ENCODE peak calls at places on chromosome X, in four cellular contexts. T is endodermal cell, L is ovary, C is cardiac muscle cell. E is an unnamed sample. For H3K27me3 and H3K36me3, the result is how much of the 10 kb centered on the place peaks cover.

GRCh38 chrX:101357166-101357795 is 8.7 kb upstream of the TIMM8A start:
- DNase-seq in T (peak), L (no peak), C (peak), E (no peak)

GRCh38 chrX:125289209-125289608 is 30.5 kb upstream of the TEX13C start:
- DNase-seq in T (no peak), L (no peak), C (no peak), E (peak)

GRCh38 chrX:46904626-46905025 is 7.6 kb upstream of the JADE3 start:
- DNase-seq in T (no peak), L (no peak), C (no peak), E (no peak)

GRCh38 chrX:21373001-21373400 is 1.2 kb upstream of the CNKSR2 start:
- DNase-seq in T (no peak), L (no peak), C (no peak), E (no peak)

GRCh38 chrX:136106920-136107534 is 40.3 kb upstream of the FHL1 start:
- DNase-seq in T (no peak), L (no peak), C (no peak), E (no peak)

GRCh38 chrX:79081895-79082512 is 62.5 kb upstream of the GPR174 start:
- DNase-seq in T (no peak), L (no peak), C (peak), E (no peak)

GRCh38 chrX:134525086-134525792 is 65.3 kb downstream of the HPRT1 start:
- DNase-seq in T (no peak), L (no peak), C (peak), E (no peak)

GRCh38 chrX:154396948-154397887 is 959 bp upstream of the RPL10 start:
- DNase-seq in T (peak), L (peak), C (peak), E (peak)

GRCh38 chrX:8981742-8982141 is 52.2 kb downstream of the FAM9B start:
- DNase-seq in T (no peak), L (no peak), C (no peak), E (no peak)

DNA sequence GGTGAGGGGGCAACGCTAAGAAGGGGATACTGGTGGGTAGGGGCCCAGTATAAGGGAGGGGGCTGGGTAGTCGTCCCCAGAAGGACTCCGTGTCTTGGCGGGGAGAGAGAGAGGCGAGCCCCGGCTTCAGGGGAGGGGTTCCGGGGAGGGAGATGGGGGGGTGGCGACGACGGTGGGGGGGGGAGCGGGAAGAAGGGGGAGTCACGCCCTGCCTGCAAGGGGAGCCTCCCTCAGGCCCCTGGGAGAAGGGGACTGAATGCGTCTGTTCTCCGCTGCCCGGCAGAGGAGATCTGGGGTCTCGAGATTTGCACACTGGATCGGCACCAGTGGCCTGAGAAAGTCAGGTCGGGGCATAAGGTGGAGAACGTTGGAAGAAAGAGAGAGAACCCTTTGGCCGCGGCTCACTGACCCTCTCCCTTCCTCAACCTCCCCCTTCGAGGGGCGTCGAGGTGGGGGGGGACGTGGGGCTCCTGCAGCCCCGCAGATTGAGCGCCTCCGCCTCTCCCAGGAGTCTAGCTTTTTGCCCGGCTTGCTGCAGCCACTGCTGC is 609 bp upstream of the BCORL1 start:
- DNase-seq in T (no peak), L (no peak), C (no peak), E (no peak)
- H3K27me3 ChIP-seq in T (under half), L (under half), C (under half), E (under half)

GRCh38 chrX:45851434-45851991 is 650.8 kb upstream of the DIPK2B start:
- DNase-seq in T (peak), L (peak), C (no peak), E (peak)

GRCh38 chrX:45850197-45850774 is 649.6 kb upstream of the DIPK2B start:
- DNase-seq in T (peak), L (peak), C (no peak), E (peak)

GRCh38 chrX:45850775-45851433 is 650.2 kb upstream of the DIPK2B start:
- DNase-seq in T (peak), L (peak), C (peak), E (peak)

GRCh38 chrX:45847966-45848365 is 647.3 kb upstream of the DIPK2B start:
- DNase-seq in T (no peak), L (no peak), C (no peak), E (no peak)

GRCh38 chrX:45849261-45849660 is 648.6 kb upstream of the DIPK2B start:
- DNase-seq in T (no peak), L (no peak), C (peak), E (peak)
- H3K4me3 ChIP-seq in T (peak), L (no peak), C (no peak), E (peak)

DNA sequence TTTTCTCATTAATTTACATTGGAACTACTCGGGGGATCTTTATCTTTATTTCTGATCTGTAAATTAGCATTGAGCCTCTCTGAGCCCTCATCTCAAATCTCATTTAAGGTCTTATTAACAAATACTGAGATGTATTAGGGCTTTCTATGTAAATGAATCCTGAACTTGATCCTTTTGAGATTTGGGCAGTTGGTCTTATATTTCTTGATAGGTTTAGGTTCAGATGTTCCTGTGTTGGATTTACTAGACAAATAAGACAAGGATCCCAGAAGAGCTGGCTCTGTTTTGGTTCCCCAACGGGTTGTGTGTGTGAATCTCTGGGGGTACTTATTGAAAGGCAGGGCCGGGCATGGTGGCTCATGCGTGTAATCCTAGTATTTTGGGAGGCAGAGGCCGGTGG is 36.1 kb downstream of the LONRF3 start:
- DNase-seq in T (no peak), L (no peak), C (no peak), E (no peak)
- H3K36me3 ChIP-seq in T (under half), L (under half), C (under half), E (under half)

DNA sequence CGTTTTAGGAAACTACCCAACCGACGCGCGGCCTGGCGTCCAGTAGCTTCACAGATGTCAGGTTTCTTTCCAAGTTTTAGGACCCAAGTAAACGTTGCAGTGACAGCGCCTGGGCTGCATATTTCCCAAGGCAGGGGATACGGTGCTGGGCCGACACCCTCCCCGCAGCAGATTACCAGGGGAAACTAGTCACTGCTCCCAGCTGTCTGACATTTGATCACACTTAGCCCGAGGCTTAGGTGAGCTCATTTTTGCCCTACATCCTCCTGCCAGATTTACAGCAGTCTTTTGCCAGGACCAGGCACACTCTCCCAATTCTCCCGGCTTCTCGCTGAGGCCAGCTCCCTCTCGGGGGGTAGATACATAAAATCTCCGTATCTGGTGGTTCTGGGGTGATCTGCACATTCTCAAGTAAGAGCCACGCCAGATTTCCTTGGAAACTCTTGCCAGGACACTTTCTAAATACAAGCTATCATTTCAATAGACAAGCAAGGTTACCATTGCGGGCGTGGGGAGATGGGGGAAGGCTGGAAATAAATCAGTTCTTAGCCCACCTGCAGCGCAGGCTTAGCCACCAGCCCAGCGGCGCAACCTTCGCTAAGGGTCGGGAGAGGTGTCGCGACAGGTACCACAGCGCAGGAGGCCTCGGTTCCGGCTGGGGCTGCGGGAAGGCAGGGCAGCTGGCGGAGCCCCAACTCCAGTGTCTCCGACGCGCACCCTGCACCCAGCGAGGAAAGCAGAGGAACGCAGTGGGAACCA is 2.5 kb upstream of the SOX3 start:
- DNase-seq in T (peak), L (no peak), C (no peak), E (peak)
- H3K27me3 ChIP-seq in T (half or more), L (under half), C (half or more), E (under half)

GRCh38 chrX:3286196-3286920 is 60.1 kb downstream of the MXRA5 start:
- DNase-seq in T (no peak), L (no peak), C (peak), E (peak)
- H3K4me3 ChIP-seq in T (no peak), L (no peak), C (no peak), E (peak)

DNA sequence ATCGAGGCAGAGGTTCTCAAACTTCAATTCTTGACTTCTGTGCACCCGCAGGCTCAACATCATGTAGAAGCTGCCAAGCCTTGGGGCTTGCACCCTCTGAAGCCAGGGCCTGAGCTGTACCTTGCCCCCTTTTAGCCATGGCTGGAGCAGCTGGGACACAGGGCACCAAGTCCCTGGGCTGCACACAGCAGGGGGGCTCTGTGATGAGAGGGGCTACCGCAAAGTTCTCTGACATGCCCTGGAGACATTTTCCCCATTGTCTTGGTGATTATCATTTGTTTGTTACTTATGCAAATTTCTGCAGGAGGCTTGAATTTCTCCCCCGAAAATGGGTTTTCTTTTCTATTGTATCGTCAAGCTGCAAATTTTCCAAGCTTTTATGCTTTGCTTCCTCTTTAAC is 4.9 kb upstream of the MAGEB17 start:
- DNase-seq in T (peak), L (no peak), C (no peak), E (no peak)
- H3K36me3 ChIP-seq in T (half or more), L (under half), C (under half), E (under half)

GRCh38 chrX:115192244-115192700 is 3.1 kb downstream of the RBMXL3 start:
- DNase-seq in T (no peak), L (no peak), C (no peak), E (no peak)

GRCh38 chrX:115189110-115189509 is at the start of gene RBMXL3:
- DNase-seq in T (no peak), L (no peak), C (no peak), E (no peak)

GRCh38 chrX:115189646-115190635 is 731 bp downstream of the RBMXL3 start:
- DNase-seq in T (no peak), L (peak), C (no peak), E (no peak)

GRCh38 chrX:115191490-115192243 is 2.5 kb downstream of the RBMXL3 start:
- DNase-seq in T (no peak), L (no peak), C (no peak), E (no peak)

GRCh38 chrX:115190636-115191489 is 1.7 kb downstream of the RBMXL3 start:
- DNase-seq in T (no peak), L (no peak), C (no peak), E (no peak)
- H3K27me3 ChIP-seq in T (under half), L (under half), C (under half), E (under half)

GRCh38 chrX:104618106-104618895 is 52.3 kb downstream of the IL1RAPL2 start:
- DNase-seq in T (no peak), L (no peak), C (no peak), E (no peak)
- H3K4me3 ChIP-seq in T (no peak), L (no peak), C (no peak), E (no peak)

GRCh38 chrX:70354726-70355125 is 64.8 kb downstream of the KIF4A start:
- DNase-seq in T (no peak), L (no peak), C (peak), E (no peak)

GRCh38 chrX:70353524-70353923 is 63.6 kb downstream of the KIF4A start:
- DNase-seq in T (no peak), L (no peak), C (no peak), E (no peak)

GRCh38 chrX:70346671-70347070 is 56.8 kb downstream of the KIF4A start:
- DNase-seq in T (no peak), L (no peak), C (no peak), E (no peak)

GRCh38 chrX:70352473-70352872 is 62.6 kb downstream of the KIF4A start:
- DNase-seq in T (no peak), L (no peak), C (no peak), E (no peak)
- H3K36me3 ChIP-seq in T (under half), L (under half), C (under half), E (under half)

GRCh38 chrX:10444204-10444603 is 176.2 kb downstream of the MID1 start:
- DNase-seq in T (no peak), L (no peak), C (no peak), E (no peak)

GRCh38 chrX:10441464-10441863 is 178.9 kb downstream of the MID1 start:
- DNase-seq in T (no peak), L (no peak), C (no peak), E (no peak)
- H3K27me3 ChIP-seq in T (under half), L (under half), C (under half), E (under half)

E was measured in MG63.